ENCODE peak calls at places on chromosomes 5 and 9, in six cellular contexts. W is K562, F is A549, B is endothelial cell of umbilical vein, K is GM12878, X is HepG2. R is an unnamed sample.

GRCh38 chr9:129166962-129167557 is 11.0 kb downstream of the IER5L start:
- DNase-seq in W (peak; percentile 82), F (peak; percentile 79), B (peak; percentile 90), K (no peak), X (peak; percentile 58), R (peak; percentile 83)

GRCh38 chr5:761854-762685 is 22.5 kb downstream of the ZDHHC11B start:
- DNase-seq in W (no peak), F (no peak), B (no peak), K (no peak), X (no peak), R (no peak)

GRCh38 chr5:8114597-8115266 is 245.8 kb downstream of the MTRR start:
- DNase-seq in W (no peak), F (no peak), B (no peak), K (no peak), X (no peak), R (no peak)

GRCh38 chr9:31608413-31608812 is 776.0 kb upstream of the ACO1 start:
- DNase-seq in W (no peak), F (no peak), B (peak; percentile 59), K (no peak), X (no peak), R (no peak)

GRCh38 chr9:85224729-85225128 is 517.0 kb downstream of the AGTPBP1 start:
- DNase-seq in W (no peak), F (no peak), B (peak; percentile 70), K (no peak), X (no peak), R (no peak)

GRCh38 chr9:94681508-94681907 is 42.2 kb upstream of the FBP1 start:
- DNase-seq in W (peak; percentile 72), F (peak; percentile 86), B (peak; percentile 67), K (peak; percentile 17), X (peak; percentile 73), R (peak; percentile 69)

GRCh38 chr9:29514336-29514735 is 1941.1 kb upstream of the C9orf72 start:
- DNase-seq in W (no peak), F (peak; percentile 1), B (no peak), K (no peak), X (no peak), R (peak; percentile 7)

GRCh38 chr9:134886413-134886913 is 5.9 kb downstream of the FCN2 start:
- DNase-seq in W (no peak), F (no peak), B (no peak), K (no peak), X (no peak), R (no peak)

GRCh38 chr5:111680737-111681413 is 76.1 kb downstream of the NREP start:
- DNase-seq in W (no peak), F (peak; percentile 92), B (peak; percentile 99), K (no peak), X (peak; percentile 90), R (no peak)

GRCh38 chr5:143506881-143507552 is 103.5 kb upstream of the NR3C1 start:
- DNase-seq in W (no peak), F (peak; percentile 96), B (peak; percentile 11), K (no peak), X (peak; percentile 99), R (no peak)

GRCh38 chr9:79617395-79617794 is 45.6 kb downstream of the TLE4 start:
- DNase-seq in W (no peak), F (no peak), B (no peak), K (no peak), X (no peak), R (no peak)

GRCh38 chr5:143432658-143433239 is 29.3 kb upstream of the NR3C1 start:
- DNase-seq in W (no peak), F (peak; percentile 79), B (no peak), K (no peak), X (peak; percentile 22), R (no peak)

DNA sequence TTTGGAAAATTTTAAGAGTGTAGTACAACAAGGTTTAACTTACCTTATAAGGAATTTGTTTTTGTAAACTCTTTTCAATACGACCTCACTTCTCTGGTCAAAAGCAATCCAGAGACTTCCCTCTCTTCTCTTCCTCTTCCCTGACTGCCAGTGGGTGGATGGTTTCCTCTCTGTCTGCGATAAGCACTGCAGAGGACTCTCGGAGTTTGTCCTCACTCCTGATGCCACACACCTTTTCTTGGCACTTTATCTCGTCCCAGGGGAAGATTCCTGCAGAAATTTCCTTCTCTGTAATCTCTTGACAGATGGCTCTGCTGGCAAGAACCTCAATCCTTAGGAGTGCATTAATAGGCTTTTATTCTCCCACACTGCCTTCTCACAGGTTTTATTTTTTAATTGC is 641.6 kb downstream of the NR2F1-AS1 start:
- DNase-seq in W (no peak), F (peak; percentile 12), B (peak; percentile 57), K (no peak), X (no peak), R (no peak)
- TF ChIP-seq MYC in W (no peak), F (no peak), B (no peak), K (no peak), X (no peak), R (no peak)

DNA sequence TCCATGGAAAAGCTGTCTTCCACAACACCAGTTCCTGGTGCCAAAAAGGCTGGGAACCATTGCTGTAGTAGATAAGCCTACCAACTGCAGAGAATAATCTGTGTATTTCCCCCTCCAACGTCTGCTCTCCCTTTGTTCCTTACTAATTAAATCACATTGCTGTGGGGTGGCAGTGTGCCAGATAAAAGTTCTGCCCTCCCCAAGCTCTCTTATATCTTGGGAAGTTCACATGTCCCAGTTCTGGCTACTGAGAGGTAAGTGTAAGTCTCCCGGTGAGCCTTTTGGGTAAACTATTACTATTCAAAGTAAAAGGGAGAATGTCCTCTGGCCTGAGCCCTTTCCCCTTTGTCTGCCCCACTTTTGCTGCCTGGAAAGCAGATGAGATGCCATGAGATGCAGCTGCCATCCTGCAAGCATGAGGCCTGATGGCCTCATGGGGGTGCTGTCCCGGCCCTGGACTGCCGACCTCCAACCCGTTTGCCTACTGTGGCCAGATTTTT is 14.7 kb downstream of the ENC1 start:
- DNase-seq in W (no peak), F (no peak), B (peak; percentile 49), K (no peak), X (no peak), R (no peak)
- TF ChIP-seq CTCF in W (peak; percentile 36), F (no peak), B (peak; percentile 36), K (no peak), X (peak; percentile 56), R (peak; percentile 25)

GRCh38 chr5:14108170-14108996 is 34.8 kb upstream of the TRIO start:
- DNase-seq in W (peak; percentile 68), F (peak; percentile 85), B (peak; percentile 77), K (peak; percentile 44), X (peak; percentile 54), R (peak; percentile 72)

GRCh38 chr5:14110680-14111079 is 32.5 kb upstream of the TRIO start:
- DNase-seq in W (no peak), F (peak; percentile 23), B (no peak), K (no peak), X (no peak), R (no peak)

GRCh38 chr5:14110196-14110595 is 32.9 kb upstream of the TRIO start:
- DNase-seq in W (no peak), F (peak; percentile 17), B (no peak), K (no peak), X (no peak), R (no peak)

GRCh38 chr5:14109771-14110170 is 33.4 kb upstream of the TRIO start:
- DNase-seq in W (no peak), F (peak; percentile 12), B (no peak), K (no peak), X (no peak), R (no peak)

GRCh38 chr5:14109041-14109747 is 33.9 kb upstream of the TRIO start:
- DNase-seq in W (no peak), F (peak; percentile 33), B (no peak), K (peak; percentile 71), X (no peak), R (no peak)
- TF ChIP-seq MYC in W (no peak), F (no peak), B (no peak), K (no peak), X (no peak), R (no peak)

GRCh38 chr9:12424243-12424642 is 268.9 kb upstream of the TYRP1 start:
- DNase-seq in W (no peak), F (no peak), B (peak; percentile 68), K (no peak), X (no peak), R (no peak)

GRCh38 chr9:12426198-12426864 is 266.9 kb upstream of the TYRP1 start:
- DNase-seq in W (no peak), F (peak; percentile 24), B (peak; percentile 64), K (no peak), X (no peak), R (peak; percentile 39)
- TF ChIP-seq CTCF in W (no peak), F (no peak), B (peak; percentile 21), K (no peak), X (no peak), R (peak; percentile 22)

GRCh38 chr9:92659601-92660000 is 10.3 kb downstream of the IPPK start:
- DNase-seq in W (no peak), F (no peak), B (no peak), K (no peak), X (no peak), R (no peak)
- TF ChIP-seq MYC in W (no peak), F (no peak), B (no peak), K (no peak), X (no peak), R (no peak)

GRCh38 chr5:161946911-161947310 is 99.0 kb downstream of the GABRA1 start:
- DNase-seq in W (no peak), F (no peak), B (no peak), K (no peak), X (no peak), R (no peak)
- TF ChIP-seq CTCF in W (no peak), F (no peak), B (no peak), K (no peak), X (no peak), R (no peak)

GRCh38 chr9:96171749-96172148 is 130.2 kb downstream of the HSD17B3 start:
- DNase-seq in W (no peak), F (no peak), B (no peak), K (no peak), X (no peak), R (no peak)

GRCh38 chr9:96166981-96167380 is 135.0 kb downstream of the HSD17B3 start:
- DNase-seq in W (no peak), F (no peak), B (no peak), K (no peak), X (no peak), R (no peak)

GRCh38 chr9:96168882-96169281 is 133.1 kb downstream of the HSD17B3 start:
- DNase-seq in W (no peak), F (no peak), B (no peak), K (no peak), X (no peak), R (no peak)

GRCh38 chr9:96169901-96170300 is 132.1 kb downstream of the HSD17B3 start:
- DNase-seq in W (no peak), F (peak; percentile 80), B (no peak), K (no peak), X (no peak), R (no peak)

GRCh38 chr9:96169488-96169887 is 132.5 kb downstream of the HSD17B3 start:
- DNase-seq in W (no peak), F (peak; percentile 98), B (no peak), K (no peak), X (peak; percentile 24), R (no peak)
- TF ChIP-seq MYC in W (no peak), F (no peak), B (no peak), K (no peak), X (no peak), R (no peak)

R was measured in NB4.